ENCODE peak calls at places on chromosomes 1 and 21, in ten cellular contexts. D is IMR-90; Y is psoas muscle; O is esophagus squamous epithelium; I is H9; P is CD8-positive, alpha-beta T cell; E is cardiac muscle cell; M is PC-9; V is heart left ventricle; F is GM23338. T is an unnamed sample. For H3K4me1, the result is how much of the 10 kb centered on the place peaks cover.

GRCh38 chr21:41396452-41397107 is 29.5 kb upstream of the MX1 start:
- DNase-seq in O (no peak), V (peak), E (peak), I (peak), M (peak), F (peak), D (no peak), P (no peak), Y (peak), T (no peak)

GRCh38 chr1:182739545-182739944 is 50.0 kb upstream of the NPL start:
- DNase-seq in M (no peak), P (no peak), E (peak), Y (no peak), O (no peak), I (peak), V (no peak), F (peak), D (no peak), T (no peak)

GRCh38 chr1:53116307-53116810 is 26.1 kb downstream of the SLC1A7 start:
- DNase-seq in P (no peak), Y (peak), D (no peak), O (no peak), E (no peak), V (no peak), I (no peak), M (no peak), F (no peak), T (no peak)

GRCh38 chr1:180948357-180948756 is 35.7 kb downstream of the KIAA1614 start:
- DNase-seq in P (no peak), O (no peak), F (no peak), M (peak), D (peak), I (no peak), V (no peak), E (peak), Y (no peak), T (no peak)

GRCh38 chr1:212225871-212226302 is 59.3 kb upstream of the PPP2R5A start:
- DNase-seq in V (no peak), D (no peak), E (no peak), M (no peak), Y (no peak), F (peak), I (no peak), P (no peak), O (no peak), T (no peak)

GRCh38 chr1:235270625-235271024 is 57.4 kb downstream of the ARID4B start:
- DNase-seq in E (peak), P (no peak), I (no peak), V (no peak), F (peak), D (peak), O (no peak), M (no peak), Y (no peak), T (no peak)

GRCh38 chr1:66294692-66295384 is 239.1 kb upstream of the SGIP1 start:
- DNase-seq in I (no peak), D (peak), V (no peak), Y (no peak), F (no peak), M (peak), P (no peak), E (peak), O (no peak), T (peak)

GRCh38 chr1:41387667-41388091 is 26.4 kb downstream of the FOXO6 start:
- DNase-seq in O (no peak), D (peak), I (peak), E (peak), V (peak), M (peak), F (peak), P (no peak), Y (peak), T (no peak)

GRCh38 chr21:46351476-46352155 is 27.7 kb downstream of the PCNT start:
- DNase-seq in P (no peak), I (no peak), E (no peak), O (no peak), D (no peak), M (no peak), V (no peak), Y (peak), F (no peak), T (no peak)

GRCh38 chr1:150207278-150207971 is 28.5 kb downstream of the ANP32E start:
- DNase-seq in Y (no peak), I (no peak), D (no peak), P (no peak), O (no peak), E (no peak), V (no peak), M (no peak), F (no peak), T (no peak)

GRCh38 chr1:194447635-194448034 is 1261.2 kb upstream of the B3GALT2 start:
- DNase-seq in M (no peak), E (no peak), O (no peak), P (no peak), D (peak), F (no peak), I (no peak), V (no peak), Y (no peak), T (no peak)

GRCh38 chr1:40784141-40784770 is 669 bp downstream of the KCNQ4 start:
- DNase-seq in F (peak), M (peak), D (no peak), Y (peak), V (peak), O (no peak), I (no peak), P (no peak), E (no peak), T (no peak)

GRCh38 chr1:162822391-162823200 is 32.1 kb downstream of the HSD17B7 start:
- DNase-seq in I (peak), E (no peak), F (peak), V (no peak), O (no peak), P (no peak), Y (no peak), M (peak), D (no peak), T (peak)

GRCh38 chr1:117820694-117821381 is 108.6 kb downstream of the GDAP2 start:
- DNase-seq in V (no peak), F (no peak), E (no peak), O (no peak), M (no peak), Y (no peak), P (no peak), D (peak), I (no peak), T (no peak)

GRCh38 chr1:151620286-151620685 is 8.4 kb downstream of the SNX27 start:
- DNase-seq in E (peak), V (no peak), F (no peak), M (no peak), D (peak), Y (no peak), O (no peak), P (no peak), I (no peak), T (no peak)

GRCh38 chr1:100284591-100284990 is 18.6 kb downstream of the RTCA start:
- DNase-seq in F (no peak), M (no peak), P (no peak), E (no peak), Y (no peak), V (no peak), D (no peak), O (no peak), I (no peak), T (no peak)

GRCh38 chr21:25735895-25736597 is 1.3 kb downstream of the GABPA start:
- DNase-seq in Y (no peak), O (no peak), V (no peak), I (no peak), M (no peak), P (no peak), E (peak), F (peak), D (peak), T (no peak)

GRCh38 chr1:155004352-155005075 is 1.9 kb downstream of the ZBTB7B start:
- DNase-seq in Y (no peak), I (peak), M (no peak), E (no peak), P (no peak), F (no peak), O (no peak), D (no peak), V (no peak), T (no peak)

GRCh38 chr1:161038523-161039153 is at the start of gene TSTD1:
- DNase-seq in Y (peak), P (peak), O (no peak), I (peak), E (peak), M (peak), D (no peak), V (peak), F (peak), T (no peak)

GRCh38 chr1:13628218-13628617 is 44.6 kb downstream of the PDPN start:
- DNase-seq in V (no peak), Y (no peak), F (no peak), P (no peak), I (no peak), O (no peak), M (no peak), D (no peak), E (no peak), T (no peak)

GRCh38 chr1:107677674-107678073 is 287.3 kb downstream of the VAV3 start:
- DNase-seq in M (no peak), Y (no peak), E (no peak), P (no peak), D (no peak), V (no peak), F (no peak), I (no peak), O (no peak), T (no peak)

GRCh38 chr1:46812996-46813857 is 14.4 kb downstream of the CYP4B1 start:
- DNase-seq in P (no peak), F (no peak), V (no peak), I (no peak), Y (no peak), D (no peak), M (no peak), E (no peak), O (no peak), T (no peak)

GRCh38 chr1:178650950-178651461 is 74.0 kb upstream of the RALGPS2 start:
- DNase-seq in V (no peak), D (peak), F (no peak), Y (no peak), I (no peak), E (no peak), M (no peak), O (no peak), P (no peak), T (no peak)

GRCh38 chr1:17466359-17466758 is 26.9 kb upstream of the RCC2 start:
- DNase-seq in P (no peak), E (no peak), V (no peak), M (no peak), Y (no peak), O (no peak), I (peak), F (peak), D (no peak), T (no peak)

GRCh38 chr1:229437443-229437842 is 3.5 kb upstream of the ACTA1 start:
- DNase-seq in O (no peak), F (no peak), Y (no peak), V (no peak), D (peak), E (no peak), I (no peak), M (no peak), P (no peak), T (no peak)

GRCh38 chr1:175174273-175174672 is 18.3 kb downstream of the KIAA0040 start:
- DNase-seq in I (no peak), D (no peak), E (no peak), V (no peak), M (no peak), F (no peak), P (no peak), O (no peak), Y (no peak), T (no peak)

GRCh38 chr1:82227696-82228095 is 427.0 kb downstream of the ADGRL2 start:
- DNase-seq in V (no peak), P (no peak), D (no peak), Y (no peak), O (no peak), F (no peak), M (no peak), I (no peak), E (peak), T (no peak)

GRCh38 chr1:51329443-51330325 is 678 bp downstream of the TTC39A start:
- DNase-seq in P (no peak), V (peak), Y (no peak), F (no peak), E (no peak), I (no peak), D (no peak), M (peak), O (no peak), T (no peak)

GRCh38 chr1:48649880-48650279 is 126.8 kb downstream of the BEND5 start:
- DNase-seq in O (no peak), V (no peak), F (no peak), M (no peak), E (no peak), P (no peak), Y (no peak), I (no peak), D (no peak), T (no peak)

GRCh38 chr1:40532844-40533424 is 1.5 kb downstream of the ZNF684 start:
- DNase-seq in I (no peak), Y (no peak), F (peak), D (peak), V (no peak), E (peak), M (peak), P (no peak), O (no peak), T (peak)

GRCh38 chr1:173506437-173506836 is 29.3 kb downstream of the PRDX6 start:
- DNase-seq in E (no peak), D (no peak), M (no peak), O (no peak), I (peak), F (peak), P (no peak), Y (no peak), V (no peak), T (peak)

GRCh38 chr1:155873860-155874259 is 14.5 kb downstream of the SYT11 start:
- DNase-seq in F (no peak), D (peak), P (no peak), V (no peak), E (peak), Y (no peak), O (no peak), M (no peak), I (no peak), T (no peak)

GRCh38 chr1:217026506-217026905 is 303.3 kb upstream of the ESRRG start:
- DNase-seq in D (peak), I (no peak), M (no peak), V (no peak), E (no peak), P (no peak), F (no peak), Y (no peak), O (no peak), T (no peak)

GRCh38 chr1:89957063-89957462 is 37.8 kb upstream of the ZNF326 start:
- DNase-seq in F (no peak), D (no peak), P (no peak), M (no peak), V (no peak), O (no peak), E (no peak), I (no peak), Y (no peak), T (no peak)

GRCh38 chr1:207672525-207673130 is 27.7 kb downstream of the CR1L start:
- DNase-seq in D (peak), Y (no peak), V (no peak), F (peak), P (no peak), I (peak), E (no peak), O (no peak), M (peak), T (peak)

GRCh38 chr21:44730951-44731579 is 19.7 kb upstream of the TSPEAR start:
- DNase-seq in Y (no peak), O (no peak), D (no peak), P (no peak), M (no peak), E (no peak), I (no peak), V (no peak), F (no peak), T (no peak)

GRCh38 chr1:14543191-14543849 is 55.2 kb upstream of the KAZN start:
- DNase-seq in D (peak), V (no peak), M (no peak), E (peak), P (no peak), I (no peak), Y (no peak), F (no peak), O (no peak), T (no peak)

GRCh38 chr1:29459551-29459945 is 223.2 kb downstream of the PTPRU start:
- DNase-seq in M (no peak), V (no peak), Y (no peak), E (no peak), I (no peak), F (no peak), D (no peak), P (no peak), O (no peak), T (no peak)

GRCh38 chr1:218679988-218680743 is 335.0 kb downstream of the TGFB2 start:
- DNase-seq in M (no peak), Y (no peak), P (no peak), D (no peak), I (no peak), O (no peak), F (no peak), E (no peak), V (no peak), T (no peak)

GRCh38 chr1:61326713-61327112 is 244.4 kb downstream of the NFIA start:
- DNase-seq in V (no peak), O (no peak), P (no peak), Y (no peak), D (no peak), M (no peak), F (no peak), I (no peak), E (no peak), T (no peak)
- H3K4me1 ChIP-seq in V (under half), O (under half), P (under half), Y (under half), D (under half), M (under half), F (under half), I (under half), E (under half), T (under half)

GRCh38 chr1:15758953-15759661 is 512 bp downstream of the FBLIM1 start:
- DNase-seq in Y (no peak), M (no peak), P (no peak), E (peak), O (no peak), F (peak), V (no peak), D (no peak), I (no peak), T (no peak)
- TF ChIP-seq CTCF in Y (no peak), M (no peak), P (no peak), E (no peak), O (no peak), F (no peak), V (no peak), D (no peak), I (no peak), T (no peak)

GRCh38 chr1:214423045-214423444 is 128.4 kb downstream of the PTPN14 start:
- DNase-seq in F (no peak), D (no peak), P (no peak), M (no peak), V (no peak), O (no peak), E (no peak), Y (no peak), I (no peak), T (no peak)
- H3K4me1 ChIP-seq in F (under half), D (under half), P (under half), M (under half), V (under half), O (under half), E (under half), Y (half or more), I (under half), T (under half)

GRCh38 chr1:192088496-192088895 is 69.8 kb upstream of the RGS18 start:
- DNase-seq in I (no peak), F (no peak), O (no peak), Y (no peak), P (no peak), V (no peak), E (no peak), D (no peak), M (no peak), T (no peak)
- TF ChIP-seq CTCF in I (no peak), F (no peak), O (no peak), Y (no peak), P (no peak), V (no peak), E (no peak), D (no peak), M (no peak), T (no peak)

T was measured in HCT116.